ENCODE peak calls at places on chromosome 18, in nine cellular contexts. One of them, this sample, is unnamed.

GRCh38 chr18:51133580-51134160 is 63.8 kb downstream of the MEX3C start:
- DNase-seq in upper lobe of left lung: no peak
- DNase-seq in DND-41: no peak
- DNase-seq in left ventricle myocardium inferior: no peak
- DNase-seq in GM23338: no peak
- DNase-seq in HFF-Myc: no peak
- DNase-seq in WERI-Rb-1: no peak
- DNase-seq in A549: no peak
- DNase-seq in brain microvascular endothelial cell: no peak
- DNase-seq in this sample: no peak

GRCh38 chr18:33761363-33761762 is 183.3 kb downstream of the ASXL3 start:
- DNase-seq in upper lobe of left lung: no peak
- DNase-seq in WERI-Rb-1: peak; percentile 15
- DNase-seq in A549: peak; percentile 4
- DNase-seq in left ventricle myocardium inferior: no peak
- DNase-seq in brain microvascular endothelial cell: peak; percentile 39
- DNase-seq in HFF-Myc: peak; percentile 16
- DNase-seq in DND-41: no peak
- DNase-seq in GM23338: no peak
- DNase-seq in this sample: peak; percentile 43

GRCh38 chr18:58117685-58118403 is 73.8 kb downstream of the NEDD4L start:
- DNase-seq in WERI-Rb-1: peak; percentile 51
- DNase-seq in A549: peak; percentile 82
- DNase-seq in left ventricle myocardium inferior: no peak
- DNase-seq in HFF-Myc: peak; percentile 81
- DNase-seq in GM23338: no peak
- DNase-seq in DND-41: no peak
- DNase-seq in brain microvascular endothelial cell: peak; percentile 69
- DNase-seq in upper lobe of left lung: peak; percentile 93
- DNase-seq in this sample: peak; percentile 49

GRCh38 chr18:37322497-37323035 is 243.0 kb downstream of the CELF4 start:
- DNase-seq in DND-41: peak; percentile 39
- DNase-seq in brain microvascular endothelial cell: peak; percentile 28
- DNase-seq in left ventricle myocardium inferior: no peak
- DNase-seq in A549: peak; percentile 19
- DNase-seq in HFF-Myc: no peak
- DNase-seq in GM23338: peak; percentile 88
- DNase-seq in WERI-Rb-1: peak; percentile 56
- DNase-seq in upper lobe of left lung: no peak
- DNase-seq in this sample: no peak

GRCh38 chr18:3689091-3689490 is 239.1 kb downstream of the TGIF1 start:
- DNase-seq in DND-41: no peak
- DNase-seq in left ventricle myocardium inferior: no peak
- DNase-seq in WERI-Rb-1: no peak
- DNase-seq in GM23338: no peak
- DNase-seq in brain microvascular endothelial cell: no peak
- DNase-seq in A549: no peak
- DNase-seq in HFF-Myc: peak; percentile 37
- DNase-seq in upper lobe of left lung: no peak
- DNase-seq in this sample: no peak

GRCh38 chr18:43534511-43534910 is 257.2 kb upstream of the SYT4 start:
- DNase-seq in DND-41: no peak
- DNase-seq in upper lobe of left lung: no peak
- DNase-seq in left ventricle myocardium inferior: no peak
- DNase-seq in HFF-Myc: no peak
- DNase-seq in GM23338: no peak
- DNase-seq in brain microvascular endothelial cell: no peak
- DNase-seq in WERI-Rb-1: no peak
- DNase-seq in A549: no peak
- DNase-seq in this sample: no peak

GRCh38 chr18:46289931-46290330 is 185.7 kb downstream of the HAUS1 start:
- DNase-seq in left ventricle myocardium inferior: no peak
- DNase-seq in DND-41: no peak
- DNase-seq in GM23338: no peak
- DNase-seq in upper lobe of left lung: no peak
- DNase-seq in A549: no peak
- DNase-seq in WERI-Rb-1: no peak
- DNase-seq in HFF-Myc: no peak
- DNase-seq in brain microvascular endothelial cell: no peak
- DNase-seq in this sample: no peak

GRCh38 chr18:72107647-72108046 is 436.5 kb downstream of the CBLN2 start:
- DNase-seq in upper lobe of left lung: no peak
- DNase-seq in GM23338: peak; percentile 46
- DNase-seq in HFF-Myc: no peak
- DNase-seq in A549: peak; percentile 45
- DNase-seq in brain microvascular endothelial cell: peak; percentile 1
- DNase-seq in left ventricle myocardium inferior: no peak
- DNase-seq in DND-41: no peak
- DNase-seq in WERI-Rb-1: no peak
- DNase-seq in this sample: peak; percentile 80

GRCh38 chr18:79610461-79611039 is 69.1 kb upstream of the CTDP1 start:
- DNase-seq in A549: no peak
- DNase-seq in brain microvascular endothelial cell: no peak
- DNase-seq in DND-41: no peak
- DNase-seq in left ventricle myocardium inferior: no peak
- DNase-seq in HFF-Myc: no peak
- DNase-seq in GM23338: no peak
- DNase-seq in upper lobe of left lung: peak; percentile 14
- DNase-seq in WERI-Rb-1: peak; percentile 6
- DNase-seq in this sample: no peak

GRCh38 chr18:25253136-25253535 is 98.8 kb downstream of the ZNF521 start:
- DNase-seq in GM23338: no peak
- DNase-seq in WERI-Rb-1: no peak
- DNase-seq in A549: no peak
- DNase-seq in upper lobe of left lung: no peak
- DNase-seq in brain microvascular endothelial cell: no peak
- DNase-seq in left ventricle myocardium inferior: no peak
- DNase-seq in HFF-Myc: no peak
- DNase-seq in DND-41: no peak
- DNase-seq in this sample: no peak

GRCh38 chr18:78764544-78764943 is 215.1 kb upstream of the SALL3 start:
- DNase-seq in WERI-Rb-1: no peak
- DNase-seq in DND-41: no peak
- DNase-seq in upper lobe of left lung: no peak
- DNase-seq in left ventricle myocardium inferior: no peak
- DNase-seq in A549: no peak
- DNase-seq in GM23338: no peak
- DNase-seq in HFF-Myc: no peak
- DNase-seq in brain microvascular endothelial cell: no peak
- DNase-seq in this sample: no peak

GRCh38 chr18:36825526-36825925 is 3.3 kb downstream of the TPGS2 start:
- DNase-seq in brain microvascular endothelial cell: no peak
- DNase-seq in left ventricle myocardium inferior: no peak
- DNase-seq in HFF-Myc: no peak
- DNase-seq in WERI-Rb-1: no peak
- DNase-seq in upper lobe of left lung: no peak
- DNase-seq in A549: no peak
- DNase-seq in GM23338: no peak
- DNase-seq in DND-41: no peak
- DNase-seq in this sample: no peak

GRCh38 chr18:63970803-63971191 is 916 bp downstream of the SERPINB8 start:
- DNase-seq in GM23338: peak; percentile 65
- DNase-seq in upper lobe of left lung: peak; percentile 65
- DNase-seq in HFF-Myc: no peak
- DNase-seq in left ventricle myocardium inferior: peak; percentile 41
- DNase-seq in A549: no peak
- DNase-seq in WERI-Rb-1: peak; percentile 48
- DNase-seq in DND-41: no peak
- DNase-seq in brain microvascular endothelial cell: no peak
- DNase-seq in this sample: no peak

GRCh38 chr18:54335638-54336173 is 22.0 kb downstream of the STARD6 start:
- DNase-seq in GM23338: no peak
- DNase-seq in WERI-Rb-1: no peak
- DNase-seq in brain microvascular endothelial cell: no peak
- DNase-seq in A549: no peak
- DNase-seq in HFF-Myc: no peak
- DNase-seq in left ventricle myocardium inferior: no peak
- DNase-seq in DND-41: no peak
- DNase-seq in upper lobe of left lung: no peak
- DNase-seq in this sample: no peak

GRCh38 chr18:75097491-75098225 is 111.3 kb downstream of the PTGR3 start:
- DNase-seq in brain microvascular endothelial cell: no peak
- DNase-seq in GM23338: no peak
- DNase-seq in A549: no peak
- DNase-seq in left ventricle myocardium inferior: no peak
- DNase-seq in upper lobe of left lung: no peak
- DNase-seq in HFF-Myc: no peak
- DNase-seq in DND-41: no peak
- DNase-seq in WERI-Rb-1: no peak
- DNase-seq in this sample: no peak

GRCh38 chr18:35467624-35468016 is 30.1 kb downstream of the INO80C start:
- DNase-seq in A549: no peak
- DNase-seq in left ventricle myocardium inferior: no peak
- DNase-seq in HFF-Myc: no peak
- DNase-seq in upper lobe of left lung: no peak
- DNase-seq in WERI-Rb-1: no peak
- DNase-seq in brain microvascular endothelial cell: no peak
- DNase-seq in GM23338: no peak
- DNase-seq in DND-41: no peak
- DNase-seq in this sample: no peak

GRCh38 chr18:14098428-14098827 is 33.8 kb downstream of the ZNF519 start:
- DNase-seq in DND-41: no peak
- DNase-seq in upper lobe of left lung: no peak
- DNase-seq in brain microvascular endothelial cell: no peak
- DNase-seq in WERI-Rb-1: no peak
- DNase-seq in GM23338: no peak
- DNase-seq in A549: no peak
- DNase-seq in HFF-Myc: no peak
- DNase-seq in left ventricle myocardium inferior: no peak
- DNase-seq in this sample: no peak

GRCh38 chr18:37421349-37422080 is 144.1 kb downstream of the CELF4 start:
- DNase-seq in A549: no peak
- DNase-seq in WERI-Rb-1: no peak
- DNase-seq in upper lobe of left lung: no peak
- DNase-seq in left ventricle myocardium inferior: no peak
- DNase-seq in brain microvascular endothelial cell: no peak
- DNase-seq in HFF-Myc: no peak
- DNase-seq in GM23338: no peak
- DNase-seq in DND-41: no peak
- DNase-seq in this sample: no peak

GRCh38 chr18:29853126-29853525 is 1189.4 kb downstream of the DSC3 start:
- DNase-seq in left ventricle myocardium inferior: no peak
- DNase-seq in GM23338: no peak
- DNase-seq in HFF-Myc: no peak
- DNase-seq in WERI-Rb-1: no peak
- DNase-seq in DND-41: no peak
- DNase-seq in upper lobe of left lung: no peak
- DNase-seq in A549: no peak
- DNase-seq in brain microvascular endothelial cell: no peak
- DNase-seq in this sample: no peak
- TF ChIP-seq CTCF in left ventricle myocardium inferior: no peak
- TF ChIP-seq CTCF in GM23338: no peak
- TF ChIP-seq CTCF in HFF-Myc: no peak
- TF ChIP-seq CTCF in WERI-Rb-1: no peak
- TF ChIP-seq CTCF in DND-41: no peak
- TF ChIP-seq CTCF in upper lobe of left lung: no peak
- TF ChIP-seq CTCF in A549: no peak
- TF ChIP-seq CTCF in brain microvascular endothelial cell: no peak
- TF ChIP-seq CTCF in this sample: no peak

DNA sequence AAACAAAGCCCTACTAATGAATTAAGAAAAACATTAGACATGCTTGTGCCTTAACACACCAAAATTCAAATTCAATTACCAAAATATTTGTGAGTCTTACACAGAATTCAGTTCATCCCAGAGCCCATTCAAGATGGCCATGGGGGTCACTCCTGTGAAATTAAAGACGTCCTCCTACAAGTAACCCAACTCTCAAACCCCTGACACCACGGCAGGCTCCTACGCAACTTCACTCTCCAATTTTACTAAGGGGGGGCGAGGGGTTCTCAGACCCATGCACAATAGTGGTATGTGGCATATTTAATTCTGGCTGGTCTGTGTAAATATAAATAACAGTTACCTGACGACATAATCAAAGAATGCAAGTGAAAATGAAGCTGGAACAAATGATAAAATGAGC is 5.0 kb downstream of the ZNF516 start:
- DNase-seq in upper lobe of left lung: no peak
- DNase-seq in GM23338: no peak
- DNase-seq in A549: no peak
- DNase-seq in HFF-Myc: no peak
- DNase-seq in left ventricle myocardium inferior: no peak
- DNase-seq in WERI-Rb-1: no peak
- DNase-seq in brain microvascular endothelial cell: no peak
- DNase-seq in DND-41: no peak
- DNase-seq in this sample: no peak
- H3K4me3 ChIP-seq in upper lobe of left lung: peak overlapping the region; percentile 69
- H3K4me3 ChIP-seq in GM23338: peak overlapping the region; percentile 79
- H3K4me3 ChIP-seq in A549: peak overlapping the region; percentile 91
- H3K4me3 ChIP-seq in HFF-Myc: peak overlapping the region; percentile 70
- H3K4me3 ChIP-seq in left ventricle myocardium inferior: peak overlapping the region; percentile 87
- H3K4me3 ChIP-seq in WERI-Rb-1: peak overlapping the region; percentile 67
- H3K4me3 ChIP-seq in brain microvascular endothelial cell: peak overlapping the region; percentile 79
- H3K4me3 ChIP-seq in DND-41: no peak overlapping the region
- H3K4me3 ChIP-seq in this sample: peak overlapping the region; percentile 83

DNA sequence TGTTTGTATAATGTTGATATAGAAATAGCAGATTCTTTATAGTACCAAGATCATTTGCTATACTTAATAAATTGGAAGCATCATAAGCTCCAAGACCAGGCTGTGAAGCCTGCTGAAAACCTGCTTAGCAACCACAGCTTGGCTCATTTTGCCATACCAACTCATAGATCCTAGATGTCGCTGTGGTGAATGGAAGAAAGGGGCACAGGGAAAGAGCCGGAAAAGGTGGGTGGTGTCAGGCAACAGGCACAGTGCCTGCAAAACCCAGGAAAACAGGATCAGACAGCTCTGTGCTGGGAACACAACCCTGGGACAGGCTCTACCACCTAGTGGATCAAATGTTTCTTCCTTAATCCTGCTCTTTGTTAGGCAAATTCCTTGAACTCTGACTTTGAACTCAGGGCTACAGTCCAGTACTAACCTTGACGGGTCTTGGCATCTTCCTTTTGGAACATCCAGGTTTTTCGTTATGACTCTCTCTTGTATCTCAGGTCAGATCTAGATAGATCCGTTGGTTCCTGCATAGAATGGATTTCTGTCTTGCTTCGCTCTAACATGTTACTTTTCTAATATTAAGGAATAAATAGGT is 31.6 kb downstream of the TWSG1 start:
- DNase-seq in left ventricle myocardium inferior: no peak
- DNase-seq in HFF-Myc: peak; percentile 44
- DNase-seq in brain microvascular endothelial cell: peak; percentile 16
- DNase-seq in WERI-Rb-1: peak; percentile 9
- DNase-seq in DND-41: no peak
- DNase-seq in A549: peak; percentile 35
- DNase-seq in GM23338: peak; percentile 91
- DNase-seq in upper lobe of left lung: peak; percentile 23
- DNase-seq in this sample: peak; percentile 19
- TF ChIP-seq CTCF in left ventricle myocardium inferior: peak; percentile 42
- TF ChIP-seq CTCF in HFF-Myc: peak; percentile 42
- TF ChIP-seq CTCF in brain microvascular endothelial cell: peak; percentile 64
- TF ChIP-seq CTCF in WERI-Rb-1: no peak
- TF ChIP-seq CTCF in DND-41: no peak
- TF ChIP-seq CTCF in A549: no peak
- TF ChIP-seq CTCF in GM23338: peak; percentile 56
- TF ChIP-seq CTCF in upper lobe of left lung: peak; percentile 25
- TF ChIP-seq CTCF in this sample: peak; percentile 62

DNA sequence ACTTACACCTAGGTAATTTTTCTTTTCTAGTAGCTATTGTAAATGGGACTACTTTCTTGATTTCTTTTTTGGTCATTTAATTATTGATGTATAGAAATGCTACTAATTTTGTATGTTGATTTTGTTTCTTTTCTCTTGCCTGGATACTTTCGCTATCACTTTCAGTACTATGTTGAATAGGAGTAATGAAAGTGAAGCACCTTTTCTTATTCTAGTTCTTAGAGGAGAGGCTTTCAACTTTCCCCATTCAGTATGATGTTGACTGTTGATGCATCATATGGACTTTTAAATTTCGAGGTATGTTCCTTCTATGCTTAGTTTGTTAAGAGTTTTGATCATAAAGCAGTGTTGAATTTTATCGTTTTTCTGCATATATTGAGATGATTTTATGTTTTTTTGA is 142.5 kb downstream of the CDH19 start:
- DNase-seq in HFF-Myc: no peak
- DNase-seq in left ventricle myocardium inferior: no peak
- DNase-seq in GM23338: no peak
- DNase-seq in upper lobe of left lung: no peak
- DNase-seq in WERI-Rb-1: no peak
- DNase-seq in DND-41: no peak
- DNase-seq in A549: no peak
- DNase-seq in brain microvascular endothelial cell: no peak
- DNase-seq in this sample: no peak
- H3K4me3 ChIP-seq in HFF-Myc: no peak overlapping the region
- H3K4me3 ChIP-seq in left ventricle myocardium inferior: no peak overlapping the region
- H3K4me3 ChIP-seq in GM23338: no peak overlapping the region
- H3K4me3 ChIP-seq in upper lobe of left lung: no peak overlapping the region
- H3K4me3 ChIP-seq in WERI-Rb-1: no peak overlapping the region
- H3K4me3 ChIP-seq in DND-41: no peak overlapping the region
- H3K4me3 ChIP-seq in A549: no peak overlapping the region
- H3K4me3 ChIP-seq in brain microvascular endothelial cell: no peak overlapping the region
- H3K4me3 ChIP-seq in this sample: no peak overlapping the region

This sample was measured in astrocyte of the cerebellum.